ENCODE peak calls at places on chromosomes 6 and 20, in four cellular contexts. R, J, Y and L are unnamed samples. For H3K27me3, the result is how much of the 10 kb centered on the place peaks cover.

GRCh38 chr6:3139090-3139903 is 18.0 kb downstream of the TUBB2A start:
- DNase-seq in R (peak), Y (no peak), J (peak), L (peak)

GRCh38 chr20:48301189-48301588 is 515.9 kb upstream of the SULF2 start:
- DNase-seq in Y (no peak), R (no peak), J (no peak), L (no peak)

GRCh38 chr6:81774542-81774941 is 22.1 kb upstream of the TENT5A start:
- DNase-seq in J (no peak), R (no peak), Y (no peak), L (no peak)

GRCh38 chr20:25574411-25574810 is 10.9 kb downstream of the NINL start:
- DNase-seq in Y (no peak), R (no peak), J (no peak), L (no peak)

GRCh38 chr6:14723535-14724086 is 522.3 kb upstream of the JARID2 start:
- DNase-seq in R (no peak), J (no peak), Y (no peak), L (no peak)

GRCh38 chr6:140535511-140535910 is 1161.1 kb upstream of the CITED2 start:
- DNase-seq in Y (no peak), R (no peak), J (no peak), L (no peak)

GRCh38 chr20:34861386-34862084 is 11.1 kb downstream of the GGT7 start:
- DNase-seq in R (no peak), J (peak), Y (no peak), L (no peak)

GRCh38 chr20:16821211-16822089 is 73.3 kb downstream of the OTOR start:
- DNase-seq in J (no peak), R (no peak), Y (no peak), L (no peak)

GRCh38 chr6:133923938-133924593 is 29.0 kb upstream of the TBPL1 start:
- DNase-seq in Y (peak), R (peak), J (peak), L (peak)

GRCh38 chr20:49278817-49279676 is 1.2 kb upstream of the ZNFX1 start:
- DNase-seq in R (peak), Y (no peak), J (no peak), L (no peak)

GRCh38 chr6:155040154-155040553 is 45.0 kb downstream of the TIAM2 start:
- DNase-seq in J (no peak), Y (no peak), R (no peak), L (no peak)

GRCh38 chr6:148037496-148037895 is 305.1 kb upstream of the SASH1 start:
- DNase-seq in J (no peak), Y (no peak), R (no peak), L (no peak)

GRCh38 chr6:122614303-122614702 is 4.1 kb downstream of the PKIB start:
- DNase-seq in J (no peak), Y (no peak), R (no peak), L (no peak)

GRCh38 chr20:20780127-20780822 is 67.8 kb upstream of the RALGAPA2 start:
- DNase-seq in Y (no peak), J (peak), R (peak), L (no peak)

GRCh38 chr20:364905-365794 is 15.4 kb upstream of the TRIB3 start:
- DNase-seq in Y (no peak), R (peak), J (no peak), L (no peak)

GRCh38 chr6:76881414-76881813 is 581.9 kb downstream of the HTR1B start:
- DNase-seq in Y (no peak), J (no peak), R (no peak), L (no peak)

GRCh38 chr6:131946404-131946991 is 4.7 kb downstream of the CCN2 start:
- DNase-seq in J (no peak), R (peak), Y (no peak), L (peak)

GRCh38 chr6:122323361-122323760 is 76.1 kb upstream of the HSF2 start:
- DNase-seq in Y (no peak), R (no peak), J (no peak), L (no peak)

GRCh38 chr6:157323924-157324276 is 581 bp upstream of the TMEM242 start:
- DNase-seq in R (peak), J (peak), Y (no peak), L (peak)

GRCh38 chr6:161434921-161435411 is 161.1 kb upstream of the AGPAT4 start:
- DNase-seq in Y (no peak), R (peak), J (no peak), L (peak)

GRCh38 chr6:41700577-41701347 is 34.6 kb downstream of the TFEB start:
- DNase-seq in J (no peak), R (no peak), Y (no peak), L (no peak)

GRCh38 chr6:29797120-29797519 is 30.5 kb upstream of the HLA-G start:
- DNase-seq in J (no peak), Y (no peak), R (peak), L (no peak)

GRCh38 chr6:74964871-74965441 is 240.9 kb downstream of the COL12A1 start:
- DNase-seq in R (no peak), J (no peak), Y (no peak), L (peak)

GRCh38 chr20:35617397-35618031 is 1.9 kb downstream of the SPAG4 start:
- DNase-seq in J (peak), R (peak), Y (peak), L (no peak)

GRCh38 chr20:5267092-5267491 is 49.7 kb downstream of the PROKR2 start:
- DNase-seq in Y (no peak), R (no peak), J (no peak), L (no peak)

GRCh38 chr6:165985926-165986646 is 181.6 kb downstream of the TBXT start:
- DNase-seq in J (no peak), Y (no peak), R (no peak), L (no peak)

GRCh38 chr6:29651413-29652197 is 5.3 kb upstream of the MOG start:
- DNase-seq in Y (peak), R (no peak), J (no peak), L (no peak)

GRCh38 chr6:111602481-111603404 is 2.9 kb downstream of the TRAF3IP2 start:
- DNase-seq in J (no peak), R (no peak), Y (no peak), L (no peak)
- H3K4me3 ChIP-seq in J (peak), R (no peak), Y (no peak), L (peak)

DNA sequence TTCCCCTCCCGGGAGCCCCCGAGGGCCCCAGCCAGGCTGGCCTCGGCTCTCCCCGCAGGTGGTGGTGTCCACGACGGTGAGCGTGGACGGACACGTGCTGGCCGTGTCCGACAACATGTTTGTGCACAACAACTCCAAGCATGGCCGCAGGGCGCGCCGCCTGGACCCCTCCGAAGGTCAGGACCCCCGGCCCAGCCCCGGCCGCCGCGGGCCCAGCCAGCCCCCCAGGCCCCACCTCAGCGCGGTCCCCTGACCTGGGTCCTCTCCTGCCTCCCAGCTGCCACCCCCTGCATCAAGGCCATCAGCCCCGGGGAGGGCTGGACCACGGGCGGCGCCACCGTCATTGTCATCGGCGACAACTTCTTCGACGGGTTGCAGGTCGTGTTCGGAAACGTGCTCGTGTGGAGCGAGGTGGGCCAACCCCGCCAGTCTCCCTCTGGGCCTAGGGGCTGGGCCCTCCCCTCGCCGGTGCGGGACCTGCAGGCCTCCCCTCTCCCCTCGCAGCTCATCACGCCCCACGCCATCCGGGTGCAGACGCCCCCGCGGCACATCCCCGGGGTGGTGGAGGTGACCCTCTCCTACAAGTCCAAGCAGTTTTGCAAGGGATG is 51.0 kb downstream of the CPXM1 start:
- DNase-seq in J (no peak), Y (no peak), R (no peak), L (no peak)
- H3K27me3 ChIP-seq in J (under half), Y (under half), R (under half), L (half or more)

DNA sequence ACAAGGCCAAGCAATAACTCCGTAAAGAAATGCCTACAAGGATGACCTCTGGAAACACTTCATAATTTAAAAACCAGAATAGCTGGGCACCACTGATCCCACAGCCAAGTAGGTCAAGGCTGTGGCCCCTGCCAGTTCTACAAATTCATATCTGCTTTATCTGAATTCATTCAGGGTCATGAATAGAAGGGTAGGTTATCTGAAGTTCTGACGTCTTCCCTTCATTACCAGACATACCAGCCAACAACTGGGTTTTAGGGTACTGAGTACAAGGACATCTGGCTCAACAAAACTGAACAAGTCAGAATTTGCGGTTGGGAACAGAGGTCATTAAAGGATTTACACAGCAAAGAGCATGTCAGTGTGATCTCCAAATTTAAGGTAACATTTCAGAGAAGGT is 26.0 kb downstream of the MAP3K5 start:
- DNase-seq in Y (no peak), R (no peak), J (no peak), L (no peak)
- H3K4me3 ChIP-seq in Y (no peak), R (no peak), J (no peak), L (no peak)

GRCh38 chr6:21668794-21669193 is 75.2 kb downstream of the SOX4 start:
- DNase-seq in J (no peak), Y (no peak), R (no peak), L (no peak)

GRCh38 chr6:21665436-21666199 is 72.1 kb downstream of the SOX4 start:
- DNase-seq in J (no peak), R (no peak), Y (no peak), L (no peak)

GRCh38 chr6:21666200-21666671 is 72.7 kb downstream of the SOX4 start:
- DNase-seq in Y (no peak), J (no peak), R (no peak), L (no peak)

GRCh38 chr6:21665101-21665435 is 71.5 kb downstream of the SOX4 start:
- DNase-seq in Y (no peak), R (no peak), J (no peak), L (no peak)

GRCh38 chr6:21666788-21667681 is 73.5 kb downstream of the SOX4 start:
- DNase-seq in J (no peak), R (no peak), Y (no peak), L (no peak)
- H3K27me3 ChIP-seq in J (under half), R (under half), Y (under half), L (under half)

GRCh38 chr6:110815260-110816109 is at the start of gene CDK19:
- DNase-seq in J (peak), R (peak), Y (peak), L (peak)

GRCh38 chr6:110814488-110815259 is 595 bp downstream of the CDK19 start:
- DNase-seq in R (peak), Y (peak), J (peak), L (no peak)

GRCh38 chr6:110812719-110813118 is 2.5 kb downstream of the CDK19 start:
- DNase-seq in Y (no peak), J (no peak), R (no peak), L (no peak)

GRCh38 chr6:110813338-110813737 is 1.9 kb downstream of the CDK19 start:
- DNase-seq in R (no peak), Y (no peak), J (no peak), L (no peak)

GRCh38 chr6:110813813-110814487 is 1.3 kb downstream of the CDK19 start:
- DNase-seq in J (no peak), R (no peak), Y (no peak), L (no peak)
- H3K4me3 ChIP-seq in J (peak), R (peak), Y (peak), L (peak)

GRCh38 chr20:40744494-40745175 is 55.6 kb upstream of the MAFB start:
- DNase-seq in J (no peak), Y (no peak), R (no peak), L (no peak)
- H3K27me3 ChIP-seq in J (under half), Y (under half), R (under half), L (under half)